ENCODE peak calls at places on chromosomes 12 and 14, in eight cellular contexts. H is endothelial cell of umbilical vein; V is AG04450; S is PC-9; U is naive thymus-derived CD4-positive, alpha-beta T cell; I is CD8-positive, alpha-beta memory T cell; R is breast epithelium; K is HCT116. C is an unnamed sample.

GRCh38 chr14:23300687-23301223 is 1.9 kb downstream of the PPP1R3E start:
- DNase-seq in H (peak; percentile 35), V (no peak), S (peak; percentile 7), U (no peak), I (no peak), R (no peak), K (no peak), C (peak; percentile 6)

GRCh38 chr14:86790408-86791364 is 1202.3 kb downstream of the GALC start:
- DNase-seq in H (no peak), V (no peak), S (no peak), U (no peak), I (no peak), R (no peak), K (no peak), C (no peak)

GRCh38 chr12:26164118-26164517 is 31.3 kb upstream of the SSPN start:
- DNase-seq in H (no peak), V (no peak), S (no peak), U (no peak), I (no peak), R (no peak), K (no peak), C (no peak)

GRCh38 chr12:72102150-72102549 is 163.5 kb downstream of the TPH2 start:
- DNase-seq in H (no peak), V (no peak), S (no peak), U (no peak), I (no peak), R (no peak), K (no peak), C (no peak)

GRCh38 chr12:118098911-118099671 is 4.7 kb downstream of the VSIG10 start:
- DNase-seq in H (no peak), V (no peak), S (peak; percentile 26), U (no peak), I (no peak), R (no peak), K (no peak), C (no peak)

GRCh38 chr12:3333583-3333982 is 157.4 kb upstream of the PRMT8 start:
- DNase-seq in H (no peak), V (no peak), S (peak; percentile 25), U (no peak), I (no peak), R (no peak), K (peak; percentile 38), C (no peak)

GRCh38 chr12:110641512-110641911 is 27.6 kb downstream of the TCTN1 start:
- DNase-seq in H (no peak), V (no peak), S (no peak), U (no peak), I (no peak), R (no peak), K (no peak), C (no peak)

GRCh38 chr14:88269816-88270416 is 53.2 kb downstream of the KCNK10 start:
- DNase-seq in H (no peak), V (no peak), S (no peak), U (no peak), I (no peak), R (no peak), K (no peak), C (no peak)

GRCh38 chr12:107242189-107242588 is 148.8 kb upstream of the CRY1 start:
- DNase-seq in H (peak; percentile 11), V (no peak), S (no peak), U (no peak), I (no peak), R (no peak), K (no peak), C (no peak)

GRCh38 chr12:99444859-99445316 is 202.7 kb upstream of the GARIN6 start:
- DNase-seq in H (no peak), V (no peak), S (no peak), U (no peak), I (no peak), R (no peak), K (no peak), C (peak; percentile 18)

GRCh38 chr12:194276-194675 is 19.7 kb downstream of the SLC6A12 start:
- DNase-seq in H (no peak), V (no peak), S (no peak), U (no peak), I (no peak), R (no peak), K (no peak), C (no peak)

GRCh38 chr14:75720828-75721227 is 59.8 kb downstream of the TTLL5 start:
- DNase-seq in H (peak; percentile 59), V (no peak), S (no peak), U (no peak), I (no peak), R (peak; percentile 73), K (no peak), C (no peak)

GRCh38 chr12:57451233-57451778 is 3.8 kb upstream of the INHBE start:
- DNase-seq in H (no peak), V (no peak), S (no peak), U (no peak), I (no peak), R (no peak), K (no peak), C (no peak)

GRCh38 chr14:49950275-49951250 is 57.7 kb downstream of the ARF6 start:
- DNase-seq in H (peak; percentile 18), V (no peak), S (peak; percentile 76), U (no peak), I (no peak), R (peak; percentile 89), K (peak; percentile 66), C (peak; percentile 94)

GRCh38 chr12:95731519-95731958 is 59.0 kb downstream of the NTN4 start:
- DNase-seq in H (no peak), V (no peak), S (no peak), U (no peak), I (no peak), R (no peak), K (no peak), C (no peak)

GRCh38 chr12:116137318-116137717 is 140.2 kb downstream of the MED13L start:
- DNase-seq in H (no peak), V (no peak), S (no peak), U (no peak), I (no peak), R (no peak), K (no peak), C (no peak)

GRCh38 chr12:122203301-122203967 is at the start of gene B3GNT4:
- DNase-seq in H (peak; percentile 40), V (no peak), S (peak; percentile 76), U (peak; percentile 67), I (peak; percentile 65), R (peak; percentile 59), K (peak; percentile 32), C (no peak)

GRCh38 chr14:32102152-32102787 is 25.2 kb downstream of the ARHGAP5 start:
- DNase-seq in H (no peak), V (no peak), S (no peak), U (peak; percentile 9), I (peak; percentile 32), R (no peak), K (no peak), C (no peak)

GRCh38 chr12:111692575-111693210 is 6.8 kb downstream of the ACAD10 start:
- DNase-seq in H (no peak), V (no peak), S (no peak), U (no peak), I (no peak), R (no peak), K (no peak), C (no peak)

GRCh38 chr12:94644141-94644575 is 6.2 kb downstream of the TMCC3 start:
- DNase-seq in H (peak; percentile 83), V (no peak), S (no peak), U (no peak), I (no peak), R (no peak), K (no peak), C (peak; percentile 68)

GRCh38 chr12:39368096-39368495 is 74.8 kb downstream of the KIF21A start:
- DNase-seq in H (no peak), V (no peak), S (no peak), U (no peak), I (no peak), R (no peak), K (no peak), C (no peak)

GRCh38 chr14:72559227-72559626 is 334.7 kb downstream of the DPF3 start:
- DNase-seq in H (peak; percentile 39), V (no peak), S (no peak), U (no peak), I (no peak), R (no peak), K (no peak), C (peak; percentile 40)

GRCh38 chr12:132275110-132275531 is 54.3 kb downstream of the GALNT9 start:
- DNase-seq in H (peak; percentile 31), V (no peak), S (peak; percentile 68), U (no peak), I (no peak), R (no peak), K (peak; percentile 82), C (no peak)

GRCh38 chr12:108730337-108731104 is 797 bp downstream of the CORO1C start:
- DNase-seq in H (peak; percentile 79), V (peak; percentile 65), S (peak; percentile 65), U (peak; percentile 22), I (peak; percentile 37), R (peak; percentile 62), K (peak; percentile 12), C (no peak)

GRCh38 chr12:64030155-64030554 is 185.7 kb downstream of the SRGAP1 start:
- DNase-seq in H (no peak), V (no peak), S (no peak), U (no peak), I (no peak), R (no peak), K (no peak), C (no peak)

GRCh38 chr12:11795910-11796459 is 146.5 kb downstream of the ETV6 start:
- DNase-seq in H (peak; percentile 89), V (peak; percentile 67), S (peak; percentile 66), U (no peak), I (no peak), R (no peak), K (peak; percentile 64), C (peak; percentile 62)
- H3K27ac ChIP-seq in H (peak overlapping the region; percentile 99), V (peak overlapping the region; percentile 75), S (peak overlapping the region; percentile 95), U (no peak overlapping the region), I (no peak overlapping the region), R (peak overlapping the region; percentile 64), K (peak overlapping the region; percentile 72), C (peak overlapping the region; percentile 67)

GRCh38 chr12:62632521-62632920 is 165.9 kb downstream of the MON2 start:
- DNase-seq in H (peak; percentile 8), V (no peak), S (peak; percentile 5), U (no peak), I (peak; percentile 3), R (peak; percentile 54), K (no peak), C (no peak)
- H3K27ac ChIP-seq in H (no peak overlapping the region), V (no peak overlapping the region), S (peak overlapping the region; percentile 64), U (no peak overlapping the region), I (no peak overlapping the region), R (peak overlapping the region; percentile 94), K (no peak overlapping the region), C (peak overlapping the region; percentile 22)

DNA sequence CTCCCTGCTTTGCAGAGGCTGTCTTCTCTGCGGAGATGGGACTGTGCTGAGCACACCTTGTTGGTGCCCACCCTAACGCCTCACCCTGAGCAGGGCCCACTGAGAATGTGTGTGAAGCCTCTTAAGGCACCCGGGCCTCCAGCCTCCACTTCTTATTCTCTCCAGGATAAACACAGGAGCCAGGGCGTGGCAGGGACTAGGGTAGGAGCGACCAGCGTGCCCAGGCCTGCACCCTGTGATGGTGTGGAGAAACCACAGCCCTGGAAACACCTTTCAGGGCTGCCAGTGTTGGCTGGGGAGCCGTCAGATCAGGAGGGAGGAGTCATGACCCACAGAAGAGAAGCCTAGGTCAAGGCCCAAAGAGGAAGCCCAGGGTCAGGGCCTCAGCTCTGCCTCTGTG is 41.3 kb downstream of the VDR start:
- DNase-seq in H (no peak), V (no peak), S (no peak), U (no peak), I (no peak), R (no peak), K (no peak), C (peak; percentile 65)
- H3K27ac ChIP-seq in H (no peak overlapping the region), V (no peak overlapping the region), S (no peak overlapping the region), U (no peak overlapping the region), I (no peak overlapping the region), R (no peak overlapping the region), K (no peak overlapping the region), C (peak overlapping the region; percentile 66)

GRCh38 chr14:77580477-77580876 is 36.0 kb downstream of the SPTLC2 start:
- DNase-seq in H (no peak), V (no peak), S (no peak), U (no peak), I (no peak), R (no peak), K (no peak), C (no peak)
- H3K27ac ChIP-seq in H (peak overlapping the region; percentile 42), V (peak overlapping the region; percentile 72), S (peak overlapping the region; percentile 48), U (no peak overlapping the region), I (peak overlapping the region; percentile 29), R (no peak overlapping the region), K (peak overlapping the region; percentile 44), C (no peak overlapping the region)